ENCODE peak calls at places on chromosomes 12 and 14, in four cellular contexts. One of them, this sample, is unnamed. For H3K9me3, the result is how much of the 10 kb centered on the place peaks cover.

GRCh38 chr14:24377126-24377525 is 9.1 kb downstream of the NFATC4 start:
- DNase-seq in AG04450: no peak
- DNase-seq in neuronal stem cell: no peak
- DNase-seq in ovary: no peak
- DNase-seq in this sample: no peak

GRCh38 chr14:75559451-75560187 is 18.8 kb upstream of the FLVCR2 start:
- DNase-seq in AG04450: no peak
- DNase-seq in neuronal stem cell: no peak
- DNase-seq in ovary: no peak
- DNase-seq in this sample: no peak

GRCh38 chr14:64891839-64892375 is 12.2 kb upstream of the SPTB start:
- DNase-seq in AG04450: peak
- DNase-seq in neuronal stem cell: no peak
- DNase-seq in ovary: no peak
- DNase-seq in this sample: peak

GRCh38 chr12:119178544-119179334 is at the start of gene HSPB8:
- DNase-seq in AG04450: peak
- DNase-seq in neuronal stem cell: no peak
- DNase-seq in ovary: peak
- DNase-seq in this sample: peak

GRCh38 chr12:104050436-104050835 is 449 bp upstream of the GLT8D2 start:
- DNase-seq in AG04450: no peak
- DNase-seq in neuronal stem cell: no peak
- DNase-seq in ovary: no peak
- DNase-seq in this sample: no peak

GRCh38 chr12:117567644-117568043 is 206.2 kb upstream of the NOS1 start:
- DNase-seq in AG04450: no peak
- DNase-seq in neuronal stem cell: no peak
- DNase-seq in ovary: no peak
- DNase-seq in this sample: no peak

GRCh38 chr14:71355324-71356201 is 448.3 kb downstream of the PCNX1 start:
- DNase-seq in AG04450: no peak
- DNase-seq in neuronal stem cell: no peak
- DNase-seq in ovary: peak
- DNase-seq in this sample: no peak

GRCh38 chr14:55153951-55154350 is 24.9 kb downstream of the LGALS3 start:
- DNase-seq in AG04450: no peak
- DNase-seq in neuronal stem cell: no peak
- DNase-seq in ovary: no peak
- DNase-seq in this sample: no peak

GRCh38 chr14:52012635-52013034 is 23.3 kb downstream of the RTRAF start:
- DNase-seq in AG04450: no peak
- DNase-seq in neuronal stem cell: no peak
- DNase-seq in ovary: peak
- DNase-seq in this sample: no peak

GRCh38 chr14:51828017-51828797 is 32.2 kb upstream of the GNG2 start:
- DNase-seq in AG04450: no peak
- DNase-seq in neuronal stem cell: no peak
- DNase-seq in ovary: no peak
- DNase-seq in this sample: no peak

GRCh38 chr12:55972045-55972843 is 1.6 kb upstream of the RAB5B start:
- DNase-seq in AG04450: no peak
- DNase-seq in neuronal stem cell: no peak
- DNase-seq in ovary: no peak
- DNase-seq in this sample: no peak

GRCh38 chr12:67827820-67828383 is 161.3 kb upstream of the IFNG-AS1 start:
- DNase-seq in AG04450: peak
- DNase-seq in neuronal stem cell: no peak
- DNase-seq in ovary: peak
- DNase-seq in this sample: no peak

GRCh38 chr12:127253797-127254196 is 1013.2 kb upstream of the TMEM132C start:
- DNase-seq in AG04450: no peak
- DNase-seq in neuronal stem cell: no peak
- DNase-seq in ovary: no peak
- DNase-seq in this sample: no peak

GRCh38 chr12:63150255-63151060 is 543 bp downstream of the AVPR1A start:
- DNase-seq in AG04450: no peak
- DNase-seq in neuronal stem cell: peak
- DNase-seq in ovary: peak
- DNase-seq in this sample: peak

GRCh38 chr12:56338643-56339422 is at the start of gene IL23A:
- DNase-seq in AG04450: no peak
- DNase-seq in neuronal stem cell: no peak
- DNase-seq in ovary: no peak
- DNase-seq in this sample: no peak

GRCh38 chr14:100824156-100824555 is 1.8 kb upstream of the MEG3 start:
- DNase-seq in AG04450: no peak
- DNase-seq in neuronal stem cell: no peak
- DNase-seq in ovary: peak
- DNase-seq in this sample: peak

GRCh38 chr14:34951286-34951685 is 31.5 kb upstream of the SRP54 start:
- DNase-seq in AG04450: no peak
- DNase-seq in neuronal stem cell: no peak
- DNase-seq in ovary: no peak
- DNase-seq in this sample: no peak

GRCh38 chr14:50232276-50232642 is 881 bp upstream of the SOS2 start:
- DNase-seq in AG04450: no peak
- DNase-seq in neuronal stem cell: no peak
- DNase-seq in ovary: no peak
- DNase-seq in this sample: peak

GRCh38 chr12:70005864-70006618 is 181.0 kb downstream of the MYRFL start:
- DNase-seq in AG04450: no peak
- DNase-seq in neuronal stem cell: no peak
- DNase-seq in ovary: no peak
- DNase-seq in this sample: no peak

GRCh38 chr12:5456906-5457305 is 25.0 kb downstream of the NTF3 start:
- DNase-seq in AG04450: peak
- DNase-seq in neuronal stem cell: no peak
- DNase-seq in ovary: no peak
- DNase-seq in this sample: no peak

GRCh38 chr14:105390849-105391500 is 7.4 kb upstream of the TEX22 start:
- DNase-seq in AG04450: no peak
- DNase-seq in neuronal stem cell: no peak
- DNase-seq in ovary: no peak
- DNase-seq in this sample: no peak

GRCh38 chr14:105389976-105390848 is 8.1 kb upstream of the TEX22 start:
- DNase-seq in AG04450: no peak
- DNase-seq in neuronal stem cell: no peak
- DNase-seq in ovary: no peak
- DNase-seq in this sample: no peak

GRCh38 chr14:105391541-105391940 is 6.8 kb upstream of the TEX22 start:
- DNase-seq in AG04450: no peak
- DNase-seq in neuronal stem cell: no peak
- DNase-seq in ovary: no peak
- DNase-seq in this sample: no peak

GRCh38 chr14:105393151-105393550 is 5.2 kb upstream of the TEX22 start:
- DNase-seq in AG04450: no peak
- DNase-seq in neuronal stem cell: no peak
- DNase-seq in ovary: no peak
- DNase-seq in this sample: no peak

DNA sequence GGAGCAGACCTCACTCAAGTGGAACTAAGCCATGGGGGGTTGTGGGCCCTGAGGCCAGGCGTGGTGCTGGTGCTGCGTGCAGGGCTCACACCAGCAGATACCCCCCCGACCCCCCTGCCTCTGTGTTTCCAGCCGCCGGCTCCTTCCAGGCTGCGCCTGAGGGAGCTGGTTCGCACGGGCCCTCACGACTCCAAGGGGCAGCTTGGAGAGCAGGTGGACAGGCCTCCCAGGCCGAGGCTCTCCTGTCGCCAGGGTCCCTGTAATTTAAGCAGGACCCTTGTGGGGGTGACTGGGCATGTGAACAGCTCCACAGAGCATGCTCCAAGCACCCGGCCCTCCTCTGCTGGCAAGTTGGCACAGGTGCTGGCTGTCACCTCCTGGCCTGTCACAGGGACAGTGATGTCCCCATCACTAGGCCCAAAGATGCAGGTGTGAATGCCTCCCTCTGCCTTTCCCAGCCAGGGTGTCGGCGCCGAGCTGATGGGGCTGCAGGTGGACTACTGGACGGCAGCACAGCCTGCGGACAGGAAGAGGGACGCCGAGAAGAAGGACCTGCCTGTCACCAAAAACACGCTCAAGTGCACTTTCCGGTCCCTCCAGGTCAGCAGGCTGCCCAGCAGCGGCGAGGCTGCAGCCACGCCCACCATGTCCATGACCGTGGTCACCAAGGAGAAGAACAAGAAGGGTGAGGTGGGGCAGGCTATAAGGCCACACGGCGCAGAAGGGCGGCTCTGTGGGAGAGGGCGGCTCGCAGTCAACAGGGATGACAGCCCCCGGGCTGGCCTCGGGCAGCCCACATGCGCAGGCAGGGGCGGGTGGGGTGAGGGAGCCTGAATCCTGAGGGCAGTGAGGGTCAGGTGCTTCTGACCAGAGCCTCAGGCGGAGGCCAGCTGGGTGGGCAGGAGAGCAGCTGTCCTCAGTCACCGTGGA is 5.9 kb upstream of the TEX22 start:
- DNase-seq in AG04450: no peak
- DNase-seq in neuronal stem cell: no peak
- DNase-seq in ovary: no peak
- DNase-seq in this sample: peak
- H3K27ac ChIP-seq in AG04450: no peak
- H3K27ac ChIP-seq in neuronal stem cell: no peak
- H3K27ac ChIP-seq in ovary: no peak
- H3K27ac ChIP-seq in this sample: peak

GRCh38 chr12:38154096-38155019 is 162.2 kb upstream of the ALG10B start:
- DNase-seq in AG04450: no peak
- DNase-seq in neuronal stem cell: no peak
- DNase-seq in ovary: no peak
- DNase-seq in this sample: no peak

GRCh38 chr12:38149395-38150073 is 167.0 kb upstream of the ALG10B start:
- DNase-seq in AG04450: no peak
- DNase-seq in neuronal stem cell: no peak
- DNase-seq in ovary: no peak
- DNase-seq in this sample: no peak

GRCh38 chr12:38153737-38154061 is 162.9 kb upstream of the ALG10B start:
- DNase-seq in AG04450: no peak
- DNase-seq in neuronal stem cell: no peak
- DNase-seq in ovary: no peak
- DNase-seq in this sample: no peak

GRCh38 chr12:38152816-38153736 is 163.5 kb upstream of the ALG10B start:
- DNase-seq in AG04450: no peak
- DNase-seq in neuronal stem cell: no peak
- DNase-seq in ovary: no peak
- DNase-seq in this sample: no peak

DNA sequence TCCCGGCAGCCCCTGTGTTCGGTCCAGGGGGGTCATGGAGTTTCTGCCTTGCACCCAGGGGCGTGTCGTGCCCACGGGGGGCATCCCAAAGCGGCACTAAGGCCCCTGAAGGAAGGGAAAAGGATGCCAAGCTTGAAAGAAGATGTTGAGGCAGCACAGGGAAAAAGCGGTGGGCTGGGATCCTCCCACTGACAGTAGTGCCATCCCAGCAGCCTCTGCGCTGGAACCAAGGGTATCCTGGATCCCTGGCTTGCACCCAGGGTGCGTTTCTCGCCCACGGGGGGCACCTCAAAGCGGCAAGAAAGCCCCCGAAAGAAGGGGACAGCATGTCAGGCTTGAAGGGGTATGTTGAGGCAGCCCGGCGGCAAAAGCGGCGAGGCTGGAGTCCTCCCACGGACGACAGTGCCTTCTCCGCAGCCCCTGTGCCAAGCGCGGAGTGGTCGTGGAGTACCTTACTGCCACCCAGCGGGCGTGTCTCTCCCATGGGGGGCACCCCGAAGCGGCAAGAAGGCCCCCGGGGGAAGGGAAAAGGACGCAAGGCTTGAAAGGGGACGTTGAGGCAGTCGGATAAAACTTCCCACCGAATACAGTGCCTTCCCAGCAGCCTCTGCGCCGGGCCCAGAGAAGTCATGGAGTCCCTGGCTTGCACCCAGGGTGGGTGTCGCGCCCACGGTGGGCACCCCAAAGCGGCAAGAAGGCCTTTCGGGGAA is 164.4 kb upstream of the ALG10B start:
- DNase-seq in AG04450: no peak
- DNase-seq in neuronal stem cell: no peak
- DNase-seq in ovary: no peak
- DNase-seq in this sample: no peak
- H3K9me3 ChIP-seq in AG04450: half or more
- H3K9me3 ChIP-seq in neuronal stem cell: under half
- H3K9me3 ChIP-seq in ovary: under half
- H3K9me3 ChIP-seq in this sample: under half

DNA sequence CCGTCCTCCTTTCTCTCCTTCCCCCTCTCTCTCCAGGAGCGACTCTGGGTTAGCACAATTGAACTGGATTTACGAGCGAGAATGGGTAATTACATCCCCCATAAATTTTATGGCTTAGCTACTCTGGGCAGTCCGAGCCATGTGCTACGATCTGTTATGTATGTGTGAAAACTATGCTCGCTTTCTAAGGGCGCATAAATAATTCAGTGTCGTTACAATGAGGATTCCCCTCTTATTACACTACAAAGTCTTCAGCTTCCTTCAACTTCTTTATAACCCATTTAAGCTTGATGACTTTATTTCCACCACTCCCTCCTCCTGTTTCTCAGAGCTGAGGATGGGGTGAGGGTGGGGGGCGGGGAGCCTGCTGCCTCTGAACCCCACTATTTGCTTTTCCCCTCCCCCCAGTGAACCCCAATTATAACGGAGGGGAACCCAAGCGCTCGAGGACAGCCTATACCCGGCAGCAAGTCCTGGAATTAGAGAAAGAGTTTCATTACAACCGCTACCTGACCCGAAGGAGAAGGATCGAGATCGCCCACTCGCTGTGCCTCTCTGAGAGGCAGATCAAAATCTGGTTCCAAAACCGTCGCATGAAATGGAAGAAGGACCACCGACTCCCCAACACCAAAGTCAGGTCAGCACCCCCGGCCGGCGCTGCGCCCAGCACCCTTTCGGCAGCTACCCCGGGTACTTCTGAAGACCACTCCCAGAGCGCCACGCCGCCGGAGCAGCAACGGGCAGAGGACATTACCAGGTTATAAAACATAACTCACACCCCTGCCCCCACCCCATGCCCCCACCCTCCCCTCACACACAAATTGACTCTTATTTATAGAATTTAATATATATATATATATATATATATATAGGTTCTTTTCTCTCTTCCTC is 1.1 kb downstream of the HOXC4 start:
- DNase-seq in AG04450: no peak
- DNase-seq in neuronal stem cell: no peak
- DNase-seq in ovary: no peak
- DNase-seq in this sample: no peak
- H3K4me3 ChIP-seq in AG04450: no peak
- H3K4me3 ChIP-seq in neuronal stem cell: no peak
- H3K4me3 ChIP-seq in ovary: peak
- H3K4me3 ChIP-seq in this sample: peak

GRCh38 chr12:50621435-50622304 is 116.9 kb downstream of the DIP2B start:
- DNase-seq in AG04450: no peak
- DNase-seq in neuronal stem cell: peak
- DNase-seq in ovary: no peak
- DNase-seq in this sample: no peak

GRCh38 chr12:50620975-50621360 is 116.2 kb downstream of the DIP2B start:
- DNase-seq in AG04450: no peak
- DNase-seq in neuronal stem cell: no peak
- DNase-seq in ovary: no peak
- DNase-seq in this sample: no peak

GRCh38 chr12:50625029-50625875 is 120.5 kb downstream of the DIP2B start:
- DNase-seq in AG04450: no peak
- DNase-seq in neuronal stem cell: no peak
- DNase-seq in ovary: no peak
- DNase-seq in this sample: no peak

GRCh38 chr12:50627491-50627890 is 122.7 kb downstream of the DIP2B start:
- DNase-seq in AG04450: no peak
- DNase-seq in neuronal stem cell: no peak
- DNase-seq in ovary: no peak
- DNase-seq in this sample: no peak

GRCh38 chr12:50626026-50626425 is 121.2 kb downstream of the DIP2B start:
- DNase-seq in AG04450: no peak
- DNase-seq in neuronal stem cell: no peak
- DNase-seq in ovary: no peak
- DNase-seq in this sample: no peak
- H3K27ac ChIP-seq in AG04450: no peak
- H3K27ac ChIP-seq in neuronal stem cell: no peak
- H3K27ac ChIP-seq in ovary: no peak
- H3K27ac ChIP-seq in this sample: no peak

This sample was measured in WERI-Rb-1.